ENCODE peak calls at places on chromosomes 5 and 9, in six cellular contexts. S is uterus, M is neural crest cell, O is GM20000, R is AG09319, C is glutamatergic neuron. F is an unnamed sample.

GRCh38 chr5:170154744-170155143 is 49.0 kb downstream of the FOXI1 start:
- DNase-seq in S (no peak), M (no peak), O (no peak), R (no peak), C (no peak), F (no peak)

GRCh38 chr9:73133921-73134407 is 17.7 kb upstream of the ANXA1 start:
- DNase-seq in S (no peak), M (no peak), O (peak; percentile 6), R (no peak), C (no peak), F (no peak)

GRCh38 chr5:103808464-103809106 is 246.0 kb upstream of the NUDT12 start:
- DNase-seq in S (no peak), M (peak; percentile 30), O (peak; percentile 26), R (no peak), C (peak; percentile 42), F (peak; percentile 47)

GRCh38 chr5:154771383-154771901 is 16.3 kb downstream of the LARP1 start:
- DNase-seq in S (peak; percentile 27), M (peak; percentile 10), O (no peak), R (peak; percentile 66), C (peak; percentile 42), F (peak; percentile 25)

GRCh38 chr9:129679537-129679936 is 14.1 kb downstream of the PRRX2 start:
- DNase-seq in S (no peak), M (no peak), O (no peak), R (no peak), C (no peak), F (no peak)

GRCh38 chr5:149434162-149435014 is 55.3 kb upstream of the IL17B start:
- DNase-seq in S (peak; percentile 74), M (peak; percentile 74), O (peak; percentile 78), R (no peak), C (peak; percentile 78), F (peak; percentile 74)

GRCh38 chr5:92835712-92836111 is 745.3 kb downstream of the NR2F1-AS1 start:
- DNase-seq in S (no peak), M (no peak), O (no peak), R (no peak), C (no peak), F (no peak)

GRCh38 chr9:120792898-120793765 is at the start of gene FBXW2:
- DNase-seq in S (peak; percentile 89), M (peak; percentile 84), O (peak; percentile 93), R (peak; percentile 64), C (peak; percentile 95), F (peak; percentile 94)

GRCh38 chr9:27276182-27277030 is 20.5 kb downstream of the EQTN start:
- DNase-seq in S (no peak), M (no peak), O (peak; percentile 54), R (peak; percentile 11), C (no peak), F (peak; percentile 14)

GRCh38 chr5:159051431-159052281 is 48.1 kb downstream of the EBF1 start:
- DNase-seq in S (peak; percentile 48), M (peak; percentile 42), O (peak; percentile 45), R (no peak), C (peak; percentile 66), F (peak; percentile 65)

GRCh38 chr5:38845555-38846378 is at the start of gene OSMR:
- DNase-seq in S (peak; percentile 97), M (peak; percentile 32), O (no peak), R (peak; percentile 98), C (peak; percentile 50), F (peak; percentile 73)

GRCh38 chr5:139131881-139132480 is 66.2 kb downstream of the SIL1 start:
- DNase-seq in S (no peak), M (no peak), O (no peak), R (no peak), C (no peak), F (no peak)

GRCh38 chr9:72855321-72855720 is 97.5 kb downstream of the ALDH1A1 start:
- DNase-seq in S (no peak), M (no peak), O (no peak), R (no peak), C (no peak), F (no peak)

GRCh38 chr9:116671605-116672004 is 15.5 kb upstream of the TRIM32 start:
- DNase-seq in S (no peak), M (no peak), O (no peak), R (no peak), C (no peak), F (no peak)

GRCh38 chr5:125719681-125720676 is 703.2 kb upstream of the GRAMD2B start:
- DNase-seq in S (no peak), M (peak; percentile 37), O (no peak), R (no peak), C (no peak), F (no peak)

GRCh38 chr9:127904888-127905728 is 5.7 kb upstream of the ST6GALNAC6 start:
- DNase-seq in S (no peak), M (no peak), O (no peak), R (no peak), C (no peak), F (no peak)

GRCh38 chr5:172370648-172371248 is 83.6 kb downstream of the SH3PXD2B start:
- DNase-seq in S (no peak), M (peak; percentile 40), O (peak; percentile 34), R (peak; percentile 12), C (peak; percentile 45), F (peak; percentile 23)

GRCh38 chr5:179793470-179794139 is at the start of gene LTC4S:
- DNase-seq in S (peak; percentile 84), M (no peak), O (peak; percentile 55), R (no peak), C (no peak), F (no peak)

GRCh38 chr5:180140627-180141006 is 68.4 kb downstream of the RASGEF1C start:
- DNase-seq in S (no peak), M (no peak), O (no peak), R (no peak), C (no peak), F (no peak)

GRCh38 chr5:115948013-115948605 is 14.2 kb upstream of the LVRN start:
- DNase-seq in S (no peak), M (no peak), O (no peak), R (peak; percentile 75), C (no peak), F (no peak)

GRCh38 chr9:978117-978830 is 1.8 kb downstream of the DMRT3 start:
- DNase-seq in S (no peak), M (no peak), O (no peak), R (no peak), C (no peak), F (no peak)

GRCh38 chr9:976258-976804 is at the start of gene DMRT3:
- DNase-seq in S (no peak), M (peak; percentile 26), O (no peak), R (no peak), C (peak; percentile 73), F (peak; percentile 36)

GRCh38 chr9:977361-978116 is 1.1 kb downstream of the DMRT3 start:
- DNase-seq in S (no peak), M (no peak), O (no peak), R (no peak), C (no peak), F (peak; percentile 37)

GRCh38 chr9:975740-976257 is 656 bp upstream of the DMRT3 start:
- DNase-seq in S (no peak), M (no peak), O (peak; percentile 41), R (no peak), C (no peak), F (no peak)

DNA sequence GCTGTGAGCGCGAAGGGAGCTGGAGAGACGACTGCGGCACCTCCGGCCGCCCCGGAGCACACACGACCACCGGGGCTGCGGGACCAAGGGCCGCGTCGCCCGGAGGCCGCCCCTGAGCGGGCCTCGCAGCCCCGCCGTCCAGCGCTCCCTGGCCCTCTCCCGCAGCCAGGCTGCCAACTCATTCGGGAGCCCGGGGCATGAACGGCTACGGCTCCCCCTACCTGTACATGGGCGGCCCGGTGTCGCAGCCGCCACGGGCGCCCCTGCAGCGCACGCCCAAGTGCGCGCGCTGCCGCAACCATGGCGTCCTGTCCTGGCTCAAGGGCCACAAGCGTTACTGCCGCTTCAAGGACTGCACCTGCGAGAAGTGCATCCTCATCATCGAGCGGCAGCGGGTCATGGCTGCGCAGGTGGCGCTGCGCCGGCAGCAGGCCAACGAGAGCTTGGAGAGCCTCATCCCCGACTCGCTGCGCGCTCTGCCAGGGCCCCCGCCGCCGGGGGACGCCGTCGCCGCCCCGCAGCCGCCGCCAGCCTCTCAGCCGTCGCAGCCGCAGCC is 428 bp downstream of the DMRT3 start:
- DNase-seq in S (no peak), M (no peak), O (peak; percentile 46), R (no peak), C (peak; percentile 53), F (peak; percentile 14)
- TF ChIP-seq CTCF in S (no peak), M (no peak), O (no peak), R (no peak), C (no peak), F (no peak)

GRCh38 chr9:35683323-35683722 is 6.4 kb downstream of the TPM2 start:
- DNase-seq in S (no peak), M (no peak), O (no peak), R (no peak), C (no peak), F (no peak)

GRCh38 chr9:35682520-35682919 is 7.2 kb downstream of the TPM2 start:
- DNase-seq in S (no peak), M (no peak), O (no peak), R (no peak), C (no peak), F (no peak)

GRCh38 chr9:35680331-35681105 is 6.8 kb downstream of the CA9 start:
- DNase-seq in S (no peak), M (no peak), O (peak; percentile 66), R (peak; percentile 39), C (no peak), F (no peak)

GRCh38 chr9:35681341-35682002 is 7.7 kb downstream of the CA9 start:
- DNase-seq in S (no peak), M (no peak), O (no peak), R (no peak), C (no peak), F (no peak)

GRCh38 chr9:35682083-35682482 is 7.6 kb downstream of the TPM2 start:
- DNase-seq in S (no peak), M (no peak), O (no peak), R (no peak), C (no peak), F (no peak)
- TF ChIP-seq CTCF in S (no peak), M (no peak), O (no peak), R (no peak), C (no peak), F (no peak)

GRCh38 chr5:122200456-122200855 is 71.1 kb downstream of the ZNF474 start:
- DNase-seq in S (no peak), M (no peak), O (no peak), R (no peak), C (no peak), F (no peak)

GRCh38 chr5:122192883-122193496 is 63.6 kb downstream of the ZNF474 start:
- DNase-seq in S (no peak), M (peak; percentile 38), O (peak; percentile 58), R (no peak), C (no peak), F (peak; percentile 51)

GRCh38 chr5:122200894-122201293 is 71.5 kb downstream of the ZNF474 start:
- DNase-seq in S (no peak), M (no peak), O (no peak), R (no peak), C (no peak), F (no peak)

GRCh38 chr5:122192477-122192876 is 63.1 kb downstream of the ZNF474 start:
- DNase-seq in S (no peak), M (no peak), O (no peak), R (no peak), C (no peak), F (no peak)

GRCh38 chr5:122195784-122196394 is 66.5 kb downstream of the ZNF474 start:
- DNase-seq in S (peak; percentile 25), M (peak; percentile 12), O (peak; percentile 12), R (no peak), C (no peak), F (peak; percentile 57)
- TF ChIP-seq CTCF in S (peak; percentile 69), M (peak; percentile 80), O (no peak), R (peak; percentile 77), C (peak; percentile 63), F (peak; percentile 38)

GRCh38 chr9:5608298-5609254 is 20.3 kb upstream of the RIC1 start:
- DNase-seq in S (no peak), M (no peak), O (no peak), R (no peak), C (no peak), F (no peak)
- TF ChIP-seq CTCF in S (no peak), M (no peak), O (no peak), R (no peak), C (no peak), F (no peak)